ENCODE peak calls at places on chromosomes 13 and 19, in seven cellular contexts. L is fibroblast of lung, S is GM13976, B is uterus, F is WERI-Rb-1, A is tibial artery, Z is esophagus muscularis mucosa. G is an unnamed sample.

GRCh38 chr13:44795176-44795575 is 194.1 kb downstream of the NUFIP1 start:
- DNase-seq in B (no peak), Z (no peak), A (no peak), F (no peak), L (no peak), S (no peak), G (no peak)

GRCh38 chr13:36553501-36553900 is 120.3 kb upstream of the SERTM1 start:
- DNase-seq in S (no peak), B (no peak), Z (no peak), F (no peak), A (no peak), L (no peak), G (no peak)

GRCh38 chr13:114200673-114201005 is 21.6 kb downstream of the CFAP97D2 start:
- DNase-seq in Z (no peak), B (no peak), S (no peak), L (peak), A (no peak), F (no peak), G (no peak)

GRCh38 chr19:53871448-53871847 is 3.8 kb downstream of the MYADM start:
- DNase-seq in F (no peak), A (no peak), Z (no peak), L (no peak), S (no peak), B (no peak), G (peak)

GRCh38 chr19:40347476-40348124 is 597 bp downstream of the C19orf47 start:
- DNase-seq in B (no peak), F (no peak), S (no peak), Z (no peak), L (no peak), A (no peak), G (no peak)

GRCh38 chr19:10971107-10971715 is 10.4 kb downstream of the SMARCA4 start:
- DNase-seq in A (no peak), L (no peak), S (no peak), B (no peak), Z (no peak), F (no peak), G (no peak)

GRCh38 chr13:40764587-40765403 is 6.2 kb downstream of the MRPS31 start:
- DNase-seq in S (no peak), Z (no peak), L (no peak), A (no peak), B (no peak), F (no peak), G (no peak)

GRCh38 chr19:46383846-46384245 is 29.5 kb downstream of the CCDC8 start:
- DNase-seq in A (no peak), S (no peak), F (no peak), L (no peak), B (no peak), Z (no peak), G (no peak)

GRCh38 chr19:41324921-41325639 is 15.1 kb downstream of the CCDC97 start:
- DNase-seq in F (peak), S (no peak), Z (no peak), A (peak), L (peak), B (peak), G (no peak)

GRCh38 chr13:57925250-57925649 is 293.7 kb downstream of the PCDH17 start:
- DNase-seq in A (no peak), S (no peak), Z (no peak), B (no peak), L (peak), F (no peak), G (no peak)

GRCh38 chr13:103078145-103078544 is 11.9 kb upstream of the SLC10A2 start:
- DNase-seq in B (no peak), F (no peak), L (no peak), Z (no peak), S (no peak), A (no peak), G (no peak)

GRCh38 chr19:17797397-17798201 is 2.7 kb downstream of the B3GNT3 start:
- DNase-seq in B (no peak), A (no peak), F (no peak), S (no peak), Z (no peak), L (no peak), G (no peak)

GRCh38 chr13:42028113-42028799 is 20.2 kb upstream of the DGKH start:
- DNase-seq in Z (no peak), F (no peak), B (no peak), A (no peak), L (no peak), S (no peak), G (no peak)

GRCh38 chr13:20182231-20182846 is 10.4 kb downstream of the GJB2 start:
- DNase-seq in L (peak), S (peak), F (peak), B (no peak), A (no peak), Z (no peak), G (peak)

GRCh38 chr13:35618565-35619083 is 142.1 kb upstream of the MAB21L1 start:
- DNase-seq in A (no peak), S (no peak), L (no peak), B (no peak), F (no peak), Z (no peak), G (no peak)

GRCh38 chr13:48377857-48378256 is 35.1 kb downstream of the LPAR6 start:
- DNase-seq in F (no peak), S (no peak), B (no peak), Z (no peak), L (no peak), A (no peak), G (no peak)

GRCh38 chr19:32570081-32570785 is 10.8 kb upstream of the PDCD5 start:
- DNase-seq in Z (no peak), B (peak), S (peak), L (peak), A (no peak), F (peak), G (peak)

GRCh38 chr13:85099245-85099644 is 700.0 kb downstream of the SLITRK6 start:
- DNase-seq in B (no peak), A (no peak), L (no peak), Z (no peak), F (no peak), S (no peak), G (no peak)

GRCh38 chr19:35833972-35834371 is 18.3 kb downstream of the NPHS1 start:
- DNase-seq in F (no peak), L (no peak), B (no peak), Z (no peak), A (no peak), S (no peak), G (no peak)

GRCh38 chr13:30038884-30039283 is 188.5 kb upstream of the UBL3 start:
- DNase-seq in A (no peak), F (peak), L (no peak), S (no peak), B (peak), Z (no peak), G (no peak)

GRCh38 chr19:30001794-30002193 is 59.8 kb downstream of the URI1 start:
- DNase-seq in L (peak), B (no peak), A (no peak), S (no peak), F (no peak), Z (no peak), G (no peak)
- TF ChIP-seq CTCF in L (no peak), B (no peak), A (no peak), S (no peak), F (no peak), Z (no peak), G (no peak)

DNA sequence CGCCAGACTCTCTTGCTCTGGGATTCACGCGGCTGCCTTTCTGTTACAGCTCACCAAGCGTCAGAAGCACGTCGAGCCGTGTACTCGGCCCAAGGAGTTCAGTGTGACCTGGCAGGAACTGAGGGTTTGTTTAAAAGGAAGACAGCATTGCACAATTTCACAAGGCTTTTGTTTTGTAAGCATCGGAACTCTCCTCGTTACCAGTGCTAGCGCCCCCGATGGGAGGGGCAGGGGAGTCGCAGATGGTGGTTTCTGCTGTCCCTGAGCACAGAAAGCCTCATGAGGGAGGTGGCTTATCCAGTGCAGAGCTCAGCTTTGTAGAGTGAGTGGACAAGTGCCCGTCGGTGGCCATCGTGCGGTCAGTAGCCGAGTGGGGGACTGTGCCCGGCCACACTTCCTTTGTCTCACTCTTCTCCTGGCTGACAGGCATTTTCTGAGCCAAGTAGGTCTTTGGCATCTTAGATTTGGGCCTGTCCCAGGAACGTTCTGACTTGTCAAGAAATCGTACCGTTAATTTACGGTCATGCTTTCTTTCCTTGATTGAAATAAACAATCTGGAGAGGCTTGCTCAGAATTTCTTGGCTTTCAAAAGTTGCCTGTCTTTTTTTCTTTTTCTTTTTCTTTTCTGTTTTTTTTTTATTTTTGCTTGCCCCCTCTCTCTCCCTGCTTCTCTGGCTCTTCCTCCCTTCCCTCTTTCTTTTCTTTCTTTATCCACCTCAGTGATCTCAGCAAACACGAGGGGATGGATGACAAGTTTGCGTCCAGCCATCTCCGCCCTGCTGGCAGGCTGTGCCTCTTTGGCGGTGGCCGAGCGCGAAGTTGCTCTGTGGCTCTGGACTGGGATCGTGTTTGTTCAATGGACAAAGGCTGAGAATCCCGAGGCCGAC is 7.7 kb downstream of the KDM4B start:
- DNase-seq in L (peak), B (peak), Z (peak), S (no peak), A (peak), F (no peak), G (no peak)
- TF ChIP-seq CTCF in L (peak), B (peak), Z (peak), S (no peak), A (peak), F (peak), G (peak)

DNA sequence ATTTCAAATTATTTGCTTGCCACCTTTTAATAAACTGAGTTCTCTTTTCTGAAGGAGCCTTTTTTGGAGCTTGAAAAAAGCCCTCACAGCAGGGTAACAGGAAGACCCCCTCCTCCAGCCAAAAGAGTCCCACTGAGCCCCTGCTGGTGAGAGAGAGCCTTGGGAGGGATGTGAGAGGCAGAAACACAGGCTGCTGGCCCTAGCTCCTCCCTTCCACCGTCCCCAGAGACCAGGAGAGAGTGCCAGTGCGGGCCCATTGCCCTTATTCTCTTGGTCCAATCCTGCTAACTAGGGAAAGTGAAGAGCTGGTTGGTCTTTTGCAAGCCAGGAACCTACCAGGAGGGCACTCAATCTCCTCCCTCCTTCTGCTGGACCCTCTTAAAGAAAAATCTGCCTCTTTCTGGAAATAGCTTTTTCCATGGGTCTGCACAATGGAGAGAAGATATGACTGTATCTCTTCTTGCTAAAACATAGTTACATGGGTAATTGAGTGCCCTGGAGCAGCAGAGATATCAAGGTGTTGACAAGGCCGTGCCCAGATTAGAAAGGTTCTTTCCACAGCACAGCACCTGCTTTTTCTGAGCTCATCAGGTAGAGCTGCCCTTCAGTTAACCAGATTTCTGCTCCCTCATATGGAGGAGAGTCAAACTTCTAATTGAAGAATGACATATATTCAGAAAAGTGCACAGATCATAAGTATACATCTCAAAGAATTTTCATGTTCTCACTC is 113.9 kb downstream of the LRCH1 start:
- DNase-seq in L (no peak), F (no peak), A (peak), Z (no peak), B (no peak), S (no peak), G (no peak)
- TF ChIP-seq CTCF in L (no peak), F (peak), A (peak), Z (no peak), B (no peak), S (no peak), G (peak)

DNA sequence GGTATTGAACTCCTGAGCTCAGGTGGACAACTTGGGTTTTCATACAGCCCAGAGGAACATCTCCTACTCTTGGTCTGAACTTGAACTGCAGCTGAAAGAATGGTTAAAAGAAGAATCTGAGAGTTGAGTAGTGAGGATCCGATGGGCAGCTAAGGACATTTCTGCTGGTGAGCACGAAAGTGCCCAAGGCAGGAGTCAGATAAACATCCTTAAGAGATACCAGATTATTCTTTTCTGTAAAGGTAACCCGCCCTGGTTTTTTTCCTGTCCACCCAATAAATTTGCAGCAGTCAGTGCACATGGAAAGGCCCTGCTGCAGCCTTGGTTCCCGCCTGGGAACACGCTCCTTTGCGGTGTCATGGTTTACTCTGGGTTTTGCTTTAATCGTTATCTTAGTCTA is 78.4 kb upstream of the ARHGEF7 start:
- DNase-seq in L (no peak), F (no peak), S (no peak), A (no peak), Z (no peak), B (no peak), G (no peak)
- TF ChIP-seq CTCF in L (no peak), F (no peak), S (no peak), A (no peak), Z (no peak), B (no peak), G (no peak)

DNA sequence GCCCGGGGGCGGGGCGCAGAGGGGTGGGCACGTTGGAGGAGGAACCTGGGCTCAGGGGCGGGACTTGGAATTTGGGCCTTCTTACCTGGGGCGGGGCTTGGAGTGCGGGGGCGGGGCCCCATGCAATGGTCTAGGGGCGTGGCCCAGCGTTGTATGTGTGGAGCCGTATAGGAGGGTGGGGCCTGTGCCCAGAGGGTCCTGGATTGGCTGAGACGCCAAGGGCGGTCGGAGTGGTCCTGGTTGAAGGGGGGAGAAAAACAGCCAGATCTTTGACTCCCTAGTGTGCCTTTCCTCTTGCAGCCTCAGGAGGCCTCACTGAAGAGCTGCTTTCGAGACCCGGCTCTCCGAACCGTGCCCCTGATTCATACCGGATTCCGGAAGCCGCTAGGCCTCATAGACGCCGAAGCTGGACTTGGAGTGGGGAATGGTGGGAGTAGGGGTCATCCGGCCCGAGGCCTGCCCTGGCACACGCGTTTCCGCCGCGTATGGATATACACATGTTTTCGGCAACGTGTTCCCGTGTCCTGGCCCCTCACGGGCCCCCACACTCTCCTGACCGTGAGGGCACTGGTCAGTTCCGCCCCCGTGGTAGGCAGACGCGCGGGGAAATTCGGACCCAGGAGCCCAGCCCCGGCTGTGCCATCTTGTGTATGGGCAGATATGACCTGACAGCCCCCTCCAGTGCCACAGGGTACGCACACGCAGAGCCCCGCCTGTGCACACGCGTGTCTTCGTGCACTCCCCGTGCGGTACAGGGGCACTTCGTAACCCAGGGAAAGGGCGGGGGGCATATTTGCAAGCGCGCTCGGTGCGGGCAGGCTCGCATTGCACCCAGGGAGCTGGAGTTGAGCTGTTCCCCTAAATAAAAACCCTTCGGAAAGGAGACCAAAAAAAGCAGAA is 661 bp upstream of the PRR12 start:
- DNase-seq in A (peak), F (peak), S (peak), Z (peak), L (peak), B (peak), G (peak)
- TF ChIP-seq CTCF in A (no peak), F (no peak), S (no peak), Z (peak), L (no peak), B (no peak), G (no peak)

GRCh38 chr19:58328999-58329398 is 2.2 kb downstream of the ZSCAN22 start:
- DNase-seq in A (no peak), S (no peak), F (peak), B (no peak), L (no peak), Z (no peak), G (no peak)
- TF ChIP-seq CTCF in A (no peak), S (peak), F (peak), B (no peak), L (no peak), Z (no peak), G (peak)

G was measured in GM13977.